ENCODE peak calls at places on chromosome 15, in nine cellular contexts. One of them, this sample, is unnamed. For H3K9me3, the result is how much of the 10 kb centered on the place peaks cover.

GRCh38 chr15:54582863-54583643 is 604.8 kb downstream of the UNC13C start:
- DNase-seq in Peyer's patch: no peak
- DNase-seq in colonic mucosa: no peak
- DNase-seq in A549: no peak
- DNase-seq in SJSA1: no peak
- DNase-seq in body of pancreas: no peak
- DNase-seq in ascending aorta: no peak
- DNase-seq in vagina: no peak
- DNase-seq in tibial artery: no peak
- DNase-seq in this sample: no peak

GRCh38 chr15:27989428-27989827 is 109.7 kb downstream of the OCA2 start:
- DNase-seq in vagina: no peak
- DNase-seq in A549: no peak
- DNase-seq in ascending aorta: no peak
- DNase-seq in colonic mucosa: no peak
- DNase-seq in tibial artery: no peak
- DNase-seq in body of pancreas: no peak
- DNase-seq in SJSA1: no peak
- DNase-seq in Peyer's patch: no peak
- DNase-seq in this sample: no peak

GRCh38 chr15:68542771-68543544 is 35.8 kb upstream of the CORO2B start:
- DNase-seq in Peyer's patch: no peak
- DNase-seq in A549: no peak
- DNase-seq in SJSA1: no peak
- DNase-seq in ascending aorta: peak
- DNase-seq in body of pancreas: peak
- DNase-seq in vagina: no peak
- DNase-seq in tibial artery: peak
- DNase-seq in colonic mucosa: peak
- DNase-seq in this sample: no peak

GRCh38 chr15:42270996-42271395 is 2.0 kb upstream of the GANC start:
- DNase-seq in colonic mucosa: no peak
- DNase-seq in tibial artery: no peak
- DNase-seq in body of pancreas: no peak
- DNase-seq in A549: no peak
- DNase-seq in vagina: no peak
- DNase-seq in Peyer's patch: no peak
- DNase-seq in ascending aorta: no peak
- DNase-seq in SJSA1: no peak
- DNase-seq in this sample: no peak

GRCh38 chr15:50425219-50425618 is 1.0 kb downstream of the USP8 start:
- DNase-seq in colonic mucosa: no peak
- DNase-seq in vagina: no peak
- DNase-seq in A549: no peak
- DNase-seq in SJSA1: no peak
- DNase-seq in Peyer's patch: no peak
- DNase-seq in tibial artery: no peak
- DNase-seq in body of pancreas: no peak
- DNase-seq in ascending aorta: no peak
- DNase-seq in this sample: no peak

GRCh38 chr15:85690546-85691226 is 104.0 kb downstream of the KLHL25 start:
- DNase-seq in colonic mucosa: no peak
- DNase-seq in tibial artery: no peak
- DNase-seq in body of pancreas: no peak
- DNase-seq in SJSA1: no peak
- DNase-seq in ascending aorta: no peak
- DNase-seq in Peyer's patch: no peak
- DNase-seq in A549: no peak
- DNase-seq in vagina: no peak
- DNase-seq in this sample: no peak

GRCh38 chr15:65082303-65082958 is 5.9 kb downstream of the KBTBD13 start:
- DNase-seq in body of pancreas: no peak
- DNase-seq in vagina: no peak
- DNase-seq in A549: no peak
- DNase-seq in SJSA1: no peak
- DNase-seq in Peyer's patch: peak
- DNase-seq in tibial artery: peak
- DNase-seq in ascending aorta: no peak
- DNase-seq in colonic mucosa: peak
- DNase-seq in this sample: peak

GRCh38 chr15:67506775-67507747 is 13.9 kb upstream of the C15orf61 start:
- DNase-seq in vagina: no peak
- DNase-seq in ascending aorta: no peak
- DNase-seq in Peyer's patch: no peak
- DNase-seq in tibial artery: no peak
- DNase-seq in colonic mucosa: no peak
- DNase-seq in A549: no peak
- DNase-seq in body of pancreas: no peak
- DNase-seq in SJSA1: no peak
- DNase-seq in this sample: no peak

GRCh38 chr15:39643747-39644520 is 63.1 kb downstream of the THBS1 start:
- DNase-seq in SJSA1: no peak
- DNase-seq in Peyer's patch: no peak
- DNase-seq in ascending aorta: no peak
- DNase-seq in colonic mucosa: no peak
- DNase-seq in body of pancreas: no peak
- DNase-seq in vagina: no peak
- DNase-seq in tibial artery: no peak
- DNase-seq in A549: no peak
- DNase-seq in this sample: no peak

GRCh38 chr15:63601727-63602185 is 4.6 kb downstream of the FBXL22 start:
- DNase-seq in body of pancreas: peak
- DNase-seq in Peyer's patch: peak
- DNase-seq in A549: no peak
- DNase-seq in vagina: no peak
- DNase-seq in colonic mucosa: peak
- DNase-seq in SJSA1: no peak
- DNase-seq in tibial artery: no peak
- DNase-seq in ascending aorta: no peak
- DNase-seq in this sample: peak

GRCh38 chr15:34663101-34663500 is 79.7 kb upstream of the GOLGA8B start:
- DNase-seq in tibial artery: no peak
- DNase-seq in A549: no peak
- DNase-seq in vagina: no peak
- DNase-seq in body of pancreas: no peak
- DNase-seq in Peyer's patch: no peak
- DNase-seq in SJSA1: no peak
- DNase-seq in colonic mucosa: no peak
- DNase-seq in ascending aorta: no peak
- DNase-seq in this sample: no peak

GRCh38 chr15:40340038-40340739 is 550 bp downstream of the CCDC9B start:
- DNase-seq in body of pancreas: peak
- DNase-seq in SJSA1: peak
- DNase-seq in A549: peak
- DNase-seq in colonic mucosa: peak
- DNase-seq in ascending aorta: peak
- DNase-seq in vagina: no peak
- DNase-seq in Peyer's patch: peak
- DNase-seq in tibial artery: peak
- DNase-seq in this sample: peak

GRCh38 chr15:93028632-93029612 is 60.1 kb downstream of the RGMA start:
- DNase-seq in A549: no peak
- DNase-seq in vagina: peak
- DNase-seq in Peyer's patch: peak
- DNase-seq in colonic mucosa: peak
- DNase-seq in body of pancreas: peak
- DNase-seq in tibial artery: peak
- DNase-seq in ascending aorta: peak
- DNase-seq in SJSA1: no peak
- DNase-seq in this sample: no peak

GRCh38 chr15:62559049-62559733 is 394.1 kb upstream of the C2CD4B start:
- DNase-seq in ascending aorta: peak
- DNase-seq in A549: no peak
- DNase-seq in SJSA1: no peak
- DNase-seq in tibial artery: peak
- DNase-seq in body of pancreas: no peak
- DNase-seq in Peyer's patch: no peak
- DNase-seq in colonic mucosa: no peak
- DNase-seq in vagina: no peak
- DNase-seq in this sample: no peak

GRCh38 chr15:30903497-30904187 is at the start of gene FAN1:
- DNase-seq in ascending aorta: peak
- DNase-seq in vagina: peak
- DNase-seq in tibial artery: peak
- DNase-seq in A549: peak
- DNase-seq in Peyer's patch: peak
- DNase-seq in SJSA1: peak
- DNase-seq in body of pancreas: peak
- DNase-seq in colonic mucosa: peak
- DNase-seq in this sample: peak

GRCh38 chr15:28861031-28861534 is 12.6 kb upstream of the GOLGA6L7 start:
- DNase-seq in body of pancreas: no peak
- DNase-seq in SJSA1: no peak
- DNase-seq in Peyer's patch: no peak
- DNase-seq in colonic mucosa: no peak
- DNase-seq in ascending aorta: no peak
- DNase-seq in A549: no peak
- DNase-seq in vagina: no peak
- DNase-seq in tibial artery: no peak
- DNase-seq in this sample: no peak

GRCh38 chr15:80641384-80641783 is 53.7 kb upstream of the ABHD17C start:
- DNase-seq in ascending aorta: peak
- DNase-seq in SJSA1: no peak
- DNase-seq in body of pancreas: no peak
- DNase-seq in tibial artery: no peak
- DNase-seq in colonic mucosa: no peak
- DNase-seq in A549: no peak
- DNase-seq in vagina: peak
- DNase-seq in Peyer's patch: no peak
- DNase-seq in this sample: no peak

GRCh38 chr15:31352911-31353811 is 26.5 kb downstream of the KLF13 start:
- DNase-seq in body of pancreas: peak
- DNase-seq in colonic mucosa: no peak
- DNase-seq in vagina: no peak
- DNase-seq in Peyer's patch: peak
- DNase-seq in A549: no peak
- DNase-seq in SJSA1: peak
- DNase-seq in ascending aorta: peak
- DNase-seq in tibial artery: peak
- DNase-seq in this sample: peak

GRCh38 chr15:69857686-69858391 is 239.9 kb downstream of the TLE3 start:
- DNase-seq in A549: no peak
- DNase-seq in vagina: no peak
- DNase-seq in Peyer's patch: no peak
- DNase-seq in SJSA1: no peak
- DNase-seq in ascending aorta: no peak
- DNase-seq in colonic mucosa: no peak
- DNase-seq in tibial artery: no peak
- DNase-seq in body of pancreas: no peak
- DNase-seq in this sample: no peak

GRCh38 chr15:66006986-66007385 is 137.7 kb downstream of the RAB11A start:
- DNase-seq in ascending aorta: no peak
- DNase-seq in A549: peak
- DNase-seq in colonic mucosa: no peak
- DNase-seq in Peyer's patch: no peak
- DNase-seq in tibial artery: no peak
- DNase-seq in vagina: no peak
- DNase-seq in SJSA1: no peak
- DNase-seq in body of pancreas: no peak
- DNase-seq in this sample: no peak

GRCh38 chr15:61459785-61460707 is 230.9 kb upstream of the RORA start:
- DNase-seq in A549: peak
- DNase-seq in ascending aorta: no peak
- DNase-seq in body of pancreas: no peak
- DNase-seq in tibial artery: no peak
- DNase-seq in vagina: no peak
- DNase-seq in Peyer's patch: no peak
- DNase-seq in colonic mucosa: no peak
- DNase-seq in SJSA1: no peak
- DNase-seq in this sample: no peak

GRCh38 chr15:101029971-101030661 is 111.0 kb downstream of the LRRK1 start:
- DNase-seq in Peyer's patch: peak
- DNase-seq in body of pancreas: no peak
- DNase-seq in ascending aorta: peak
- DNase-seq in tibial artery: peak
- DNase-seq in A549: no peak
- DNase-seq in vagina: peak
- DNase-seq in SJSA1: peak
- DNase-seq in colonic mucosa: peak
- DNase-seq in this sample: no peak

GRCh38 chr15:45048784-45049631 is 26.0 kb downstream of the SORD start:
- DNase-seq in body of pancreas: no peak
- DNase-seq in ascending aorta: no peak
- DNase-seq in tibial artery: no peak
- DNase-seq in Peyer's patch: peak
- DNase-seq in SJSA1: no peak
- DNase-seq in A549: no peak
- DNase-seq in colonic mucosa: no peak
- DNase-seq in vagina: no peak
- DNase-seq in this sample: no peak
- H3K9me3 ChIP-seq in body of pancreas: under half
- H3K9me3 ChIP-seq in ascending aorta: under half
- H3K9me3 ChIP-seq in tibial artery: under half
- H3K9me3 ChIP-seq in Peyer's patch: under half
- H3K9me3 ChIP-seq in SJSA1: under half
- H3K9me3 ChIP-seq in A549: under half
- H3K9me3 ChIP-seq in colonic mucosa: under half
- H3K9me3 ChIP-seq in vagina: under half
- H3K9me3 ChIP-seq in this sample: under half

GRCh38 chr15:21261965-21262850 is 178.1 kb downstream of the POTEB3 start:
- DNase-seq in body of pancreas: peak
- DNase-seq in vagina: no peak
- DNase-seq in Peyer's patch: peak
- DNase-seq in tibial artery: peak
- DNase-seq in SJSA1: peak
- DNase-seq in colonic mucosa: no peak
- DNase-seq in A549: peak
- DNase-seq in ascending aorta: peak
- DNase-seq in this sample: no peak
- H3K9me3 ChIP-seq in body of pancreas: under half
- H3K9me3 ChIP-seq in vagina: under half
- H3K9me3 ChIP-seq in Peyer's patch: under half
- H3K9me3 ChIP-seq in tibial artery: under half
- H3K9me3 ChIP-seq in SJSA1: under half
- H3K9me3 ChIP-seq in colonic mucosa: under half
- H3K9me3 ChIP-seq in A549: under half
- H3K9me3 ChIP-seq in ascending aorta: under half
- H3K9me3 ChIP-seq in this sample: under half

GRCh38 chr15:25091421-25092158 is 136.8 kb downstream of the SNRPN start:
- DNase-seq in colonic mucosa: no peak
- DNase-seq in vagina: peak
- DNase-seq in A549: no peak
- DNase-seq in body of pancreas: no peak
- DNase-seq in tibial artery: no peak
- DNase-seq in Peyer's patch: no peak
- DNase-seq in ascending aorta: no peak
- DNase-seq in SJSA1: peak
- DNase-seq in this sample: no peak
- H3K9me3 ChIP-seq in colonic mucosa: under half
- H3K9me3 ChIP-seq in vagina: under half
- H3K9me3 ChIP-seq in A549: under half
- H3K9me3 ChIP-seq in body of pancreas: under half
- H3K9me3 ChIP-seq in tibial artery: half or more
- H3K9me3 ChIP-seq in Peyer's patch: half or more
- H3K9me3 ChIP-seq in ascending aorta: half or more
- H3K9me3 ChIP-seq in SJSA1: under half
- H3K9me3 ChIP-seq in this sample: half or more

DNA sequence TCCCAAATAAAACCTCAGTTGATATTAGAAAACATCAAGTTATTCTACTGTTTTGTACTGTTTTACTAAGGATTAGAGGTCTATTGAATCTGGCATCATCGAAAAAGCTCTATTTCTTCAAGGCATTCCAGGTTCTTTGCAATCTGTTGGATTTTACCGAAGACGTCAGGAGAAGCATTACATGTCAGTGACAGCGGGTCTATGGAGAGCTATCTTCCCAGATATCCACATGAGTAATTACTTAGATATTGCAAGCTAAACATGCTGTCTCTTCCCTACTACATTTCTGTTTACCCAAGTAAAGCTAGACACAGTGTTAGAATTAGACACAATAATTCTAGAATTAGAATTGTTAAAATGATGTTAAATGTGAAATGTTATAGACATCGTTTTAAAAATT is 10.8 kb upstream of the GOLGA6L2 start:
- DNase-seq in vagina: no peak
- DNase-seq in Peyer's patch: no peak
- DNase-seq in tibial artery: no peak
- DNase-seq in body of pancreas: no peak
- DNase-seq in ascending aorta: no peak
- DNase-seq in A549: peak
- DNase-seq in colonic mucosa: no peak
- DNase-seq in SJSA1: no peak
- DNase-seq in this sample: no peak
- H3K9me3 ChIP-seq in vagina: under half
- H3K9me3 ChIP-seq in Peyer's patch: under half
- H3K9me3 ChIP-seq in tibial artery: under half
- H3K9me3 ChIP-seq in body of pancreas: under half
- H3K9me3 ChIP-seq in ascending aorta: under half
- H3K9me3 ChIP-seq in A549: under half
- H3K9me3 ChIP-seq in colonic mucosa: under half
- H3K9me3 ChIP-seq in SJSA1: under half
- H3K9me3 ChIP-seq in this sample: under half

This sample was measured in mucosa of descending colon.